ENCODE peak calls at places on chromosomes 6 and 20, in ten cellular contexts. G is astrocyte, T is neural progenitor cell, L is GM23248, W is mammary epithelial cell, A is GM12878, X is H9, N is mesenchymal stem cell, E is HCT116, D is IMR-90. F is an unnamed sample.
A peak's percentile ranks its signal among the peaks of the same experiment; 100 is the strongest.

GRCh38 chr20:62995898-62996595 is 10.7 kb downstream of the BHLHE23 start:
- DNase-seq in E (no peak), G (no peak), L (no peak), N (no peak), A (no peak), W (no peak), D (no peak), X (no peak), T (no peak), F (no peak)

GRCh38 chr6:17334265-17334664 is 53.1 kb downstream of the RBM24 start:
- DNase-seq in W (peak; percentile 51), A (no peak), X (no peak), L (peak; percentile 40), T (no peak), G (peak; percentile 58), E (no peak), D (peak; percentile 70), N (no peak), F (no peak)

GRCh38 chr6:151443449-151443848 is 8.5 kb downstream of the RMND1 start:
- DNase-seq in W (no peak), L (no peak), X (no peak), N (no peak), G (no peak), E (no peak), D (no peak), A (no peak), T (no peak), F (no peak)

GRCh38 chr6:136031982-136032381 is 180.5 kb downstream of the PDE7B start:
- DNase-seq in N (peak; percentile 57), E (peak; percentile 6), G (no peak), L (peak; percentile 83), X (no peak), T (no peak), A (no peak), W (no peak), D (peak; percentile 74), F (no peak)

GRCh38 chr6:104614394-104614793 is 245.3 kb downstream of the HACE1 start:
- DNase-seq in W (no peak), G (no peak), L (no peak), A (no peak), X (no peak), T (no peak), N (no peak), D (no peak), E (no peak), F (no peak)

GRCh38 chr20:53980101-53980500 is 90.3 kb downstream of the BCAS1 start:
- DNase-seq in E (no peak), X (no peak), T (no peak), A (no peak), G (no peak), L (no peak), D (no peak), N (no peak), W (no peak), F (no peak)

GRCh38 chr6:139371421-139372253 is 2.8 kb downstream of the CITED2 start:
- DNase-seq in A (no peak), G (peak; percentile 10), X (no peak), W (no peak), L (peak; percentile 46), D (peak; percentile 50), N (peak; percentile 42), E (no peak), T (peak; percentile 58), F (peak; percentile 65)

GRCh38 chr6:39302669-39303424 is 11.4 kb downstream of the KCNK17 start:
- DNase-seq in G (peak; percentile 19), T (peak; percentile 93), W (peak; percentile 56), A (peak; percentile 39), X (peak; percentile 91), D (peak; percentile 47), N (peak; percentile 67), E (peak; percentile 74), L (peak; percentile 83), F (peak; percentile 87)

GRCh38 chr20:33028875-33029274 is 2.6 kb upstream of the BPIFB6 start:
- DNase-seq in N (no peak), D (no peak), T (no peak), E (no peak), X (no peak), A (no peak), L (no peak), G (no peak), W (no peak), F (no peak)

GRCh38 chr6:127515794-127516675 is 3.1 kb downstream of the MTCL3 start:
- DNase-seq in A (no peak), E (peak; percentile 12), X (peak; percentile 85), L (peak; percentile 82), W (peak; percentile 29), N (peak; percentile 74), T (peak; percentile 87), D (peak; percentile 55), G (peak; percentile 58), F (peak; percentile 17)

GRCh38 chr6:14381225-14381887 is 263.8 kb downstream of the CD83 start:
- DNase-seq in X (peak; percentile 53), W (no peak), D (no peak), L (no peak), T (peak; percentile 90), N (no peak), A (no peak), E (no peak), G (no peak), F (no peak)

GRCh38 chr6:14379568-14379967 is 262.0 kb downstream of the CD83 start:
- DNase-seq in G (no peak), X (no peak), W (no peak), T (no peak), N (no peak), L (no peak), E (no peak), A (no peak), D (no peak), F (no peak)

GRCh38 chr6:14382381-14383236 is 265.0 kb downstream of the CD83 start:
- DNase-seq in N (no peak), G (no peak), X (no peak), A (no peak), W (no peak), D (no peak), T (peak; percentile 51), L (no peak), E (no peak), F (no peak)

GRCh38 chr6:14383393-14384174 is 266.0 kb downstream of the CD83 start:
- DNase-seq in X (no peak), A (no peak), N (no peak), L (no peak), G (no peak), W (no peak), D (no peak), T (no peak), E (no peak), F (no peak)

DNA sequence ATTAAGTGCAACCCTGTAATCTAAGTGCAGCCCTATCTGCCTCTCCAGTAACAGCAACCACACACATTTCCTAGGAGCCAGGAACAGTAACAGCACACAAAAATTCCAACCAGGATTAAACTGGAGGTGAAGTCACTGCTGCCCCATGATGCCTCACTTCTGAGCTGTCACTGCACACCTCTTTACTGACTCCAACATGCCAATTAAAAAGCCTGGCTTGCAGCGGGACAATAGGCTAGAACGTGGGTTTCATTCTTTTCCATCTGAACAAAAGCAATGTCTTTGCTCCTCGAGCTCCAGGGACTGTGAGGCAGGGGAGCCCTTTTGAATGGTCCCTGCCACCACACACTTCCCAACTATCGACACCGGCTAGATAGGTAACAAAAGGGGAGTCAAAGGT is 262.8 kb downstream of the CD83 start:
- DNase-seq in W (no peak), E (no peak), L (no peak), G (no peak), X (peak; percentile 52), T (peak; percentile 88), D (no peak), N (no peak), A (no peak), F (no peak)
- H3K9ac ChIP-seq in W (no peak overlapping the region), E (no peak overlapping the region), L (no peak overlapping the region), G (no peak overlapping the region), X (no peak overlapping the region), T (no peak overlapping the region), D (no peak overlapping the region), N (no peak overlapping the region), A (no peak overlapping the region), F (no peak overlapping the region)

DNA sequence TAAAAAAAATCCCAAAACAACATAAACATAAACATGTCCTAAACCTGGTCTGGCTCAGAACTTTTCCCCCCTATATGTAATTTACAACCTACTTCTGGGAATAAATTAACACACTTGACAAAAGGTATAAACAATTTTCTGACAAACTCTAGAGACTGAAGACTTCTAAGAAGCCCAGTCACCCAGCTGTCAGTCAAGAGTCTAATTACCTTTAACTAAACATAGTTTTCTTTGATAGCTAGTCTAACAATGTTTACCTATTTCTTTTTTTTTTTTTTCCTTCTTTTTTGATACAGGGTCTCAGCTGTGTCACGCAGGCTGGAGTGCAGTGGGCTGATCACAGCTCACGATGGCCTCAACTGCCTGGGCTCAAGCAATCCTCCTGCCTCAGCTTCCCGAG is 1.0 kb upstream of the UBR2 start:
- DNase-seq in A (no peak), D (no peak), G (no peak), N (no peak), T (no peak), W (no peak), L (no peak), X (no peak), E (no peak), F (no peak)
- H3K4me2 ChIP-seq in A (no peak overlapping the region), D (no peak overlapping the region), G (no peak overlapping the region), N (no peak overlapping the region), T (no peak overlapping the region), W (no peak overlapping the region), L (no peak overlapping the region), X (no peak overlapping the region), E (peak overlapping the region; percentile 79), F (no peak overlapping the region)

GRCh38 chr20:35368616-35369423 is 43.0 kb downstream of the UQCC1 start:
- DNase-seq in X (peak; percentile 31), N (no peak), G (no peak), D (no peak), T (peak; percentile 36), E (no peak), W (no peak), L (peak; percentile 14), A (no peak), F (no peak)

GRCh38 chr20:35370751-35371150 is 41.0 kb downstream of the UQCC1 start:
- DNase-seq in E (no peak), D (no peak), W (no peak), L (no peak), X (no peak), N (no peak), T (no peak), A (no peak), G (no peak), F (no peak)

GRCh38 chr20:35369804-35370203 is 42.0 kb downstream of the UQCC1 start:
- DNase-seq in N (peak; percentile 83), T (no peak), G (peak; percentile 94), X (no peak), W (peak; percentile 81), A (no peak), E (no peak), D (peak; percentile 87), L (peak; percentile 3), F (no peak)
- H3K9ac ChIP-seq in N (peak overlapping the region; percentile 24), T (no peak overlapping the region), G (peak overlapping the region; percentile 60), X (no peak overlapping the region), W (no peak overlapping the region), A (no peak overlapping the region), E (no peak overlapping the region), D (no peak overlapping the region), L (no peak overlapping the region), F (no peak overlapping the region)

GRCh38 chr20:17934141-17934862 is 34.3 kb downstream of the SNX5 start:
- DNase-seq in T (peak; percentile 78), D (no peak), W (no peak), E (no peak), X (peak; percentile 64), A (no peak), G (peak; percentile 52), N (no peak), L (no peak), F (no peak)
- H3K4me2 ChIP-seq in T (peak overlapping the region; percentile 62), D (no peak overlapping the region), W (no peak overlapping the region), E (no peak overlapping the region), X (no peak overlapping the region), A (no peak overlapping the region), G (peak overlapping the region; percentile 61), N (peak overlapping the region; percentile 45), L (no peak overlapping the region), F (no peak overlapping the region)

GRCh38 chr6:158707120-158707519 is 57.3 kb downstream of the SYTL3 start:
- DNase-seq in T (no peak), X (peak; percentile 45), A (no peak), W (peak; percentile 51), G (peak; percentile 56), D (peak; percentile 56), E (peak; percentile 89), L (peak; percentile 63), N (peak; percentile 67), F (peak; percentile 93)
- H3K9ac ChIP-seq in T (no peak overlapping the region), X (no peak overlapping the region), A (no peak overlapping the region), W (no peak overlapping the region), G (peak overlapping the region; percentile 5), D (no peak overlapping the region), E (peak overlapping the region; percentile 77), L (peak overlapping the region; percentile 5), N (peak overlapping the region; percentile 39), F (no peak overlapping the region)

F was measured in trophoblast cell.